ENCODE peak calls at places on chromosomes 3 and 15, in nine cellular contexts. V is upper lobe of right lung, B is GM13976, O is AG10803, A is tibial nerve, S is coronary artery, R is sigmoid colon, Q is neural progenitor cell, K is left lung. C is an unnamed sample.

GRCh38 chr3:126750760-126751129 is 46.7 kb downstream of the CHCHD6 start:
- DNase-seq in V (no peak), B (no peak), O (no peak), A (no peak), S (peak; percentile 49), R (no peak), Q (no peak), K (no peak), C (peak; percentile 73)

GRCh38 chr3:39870706-39871105 is 61.3 kb downstream of the MYRIP start:
- DNase-seq in V (no peak), B (no peak), O (no peak), A (no peak), S (no peak), R (no peak), Q (no peak), K (no peak), C (no peak)

GRCh38 chr15:78453447-78453846 is 15.4 kb downstream of the IREB2 start:
- DNase-seq in V (no peak), B (no peak), O (no peak), A (no peak), S (no peak), R (no peak), Q (no peak), K (no peak), C (no peak)

GRCh38 chr3:33004205-33004604 is 52.8 kb downstream of the CCR4 start:
- DNase-seq in V (no peak), B (no peak), O (no peak), A (no peak), S (no peak), R (no peak), Q (no peak), K (no peak), C (no peak)

GRCh38 chr3:59442056-59442455 is 392.2 kb upstream of the CFAP20DC start:
- DNase-seq in V (no peak), B (no peak), O (no peak), A (no peak), S (no peak), R (no peak), Q (peak; percentile 66), K (no peak), C (peak; percentile 54)

GRCh38 chr3:33386631-33387030 is 53.6 kb downstream of the UBP1 start:
- DNase-seq in V (no peak), B (no peak), O (no peak), A (no peak), S (no peak), R (no peak), Q (no peak), K (no peak), C (no peak)

GRCh38 chr15:91853968-91854943 is 748 bp downstream of the SLCO3A1 start:
- DNase-seq in V (peak; percentile 84), B (peak; percentile 35), O (peak; percentile 17), A (no peak), S (peak; percentile 79), R (peak; percentile 71), Q (peak; percentile 79), K (peak; percentile 92), C (no peak)

GRCh38 chr3:150077581-150078247 is 107.0 kb upstream of the PFN2 start:
- DNase-seq in V (no peak), B (no peak), O (peak; percentile 34), A (no peak), S (no peak), R (no peak), Q (no peak), K (no peak), C (no peak)

GRCh38 chr3:181008796-181009195 is 19.3 kb upstream of the DNAJC19 start:
- DNase-seq in V (no peak), B (no peak), O (no peak), A (no peak), S (no peak), R (no peak), Q (no peak), K (no peak), C (no peak)

GRCh38 chr3:53073553-53074365 is 27.9 kb upstream of the SFMBT1 start:
- DNase-seq in V (peak; percentile 44), B (no peak), O (no peak), A (no peak), S (no peak), R (peak; percentile 60), Q (no peak), K (no peak), C (no peak)

GRCh38 chr3:4588410-4588809 is 95.3 kb downstream of the ITPR1 start:
- DNase-seq in V (no peak), B (no peak), O (peak; percentile 31), A (no peak), S (no peak), R (peak; percentile 72), Q (no peak), K (no peak), C (no peak)

GRCh38 chr3:140203510-140203909 is 268.5 kb downstream of the CLSTN2 start:
- DNase-seq in V (no peak), B (no peak), O (no peak), A (no peak), S (no peak), R (no peak), Q (peak; percentile 80), K (no peak), C (no peak)

GRCh38 chr3:141477224-141477623 is 9.6 kb upstream of the RASA2 start:
- DNase-seq in V (no peak), B (no peak), O (peak; percentile 72), A (no peak), S (no peak), R (no peak), Q (no peak), K (no peak), C (no peak)

GRCh38 chr15:33242669-33243191 is 48.2 kb upstream of the FMN1 start:
- DNase-seq in V (no peak), B (no peak), O (peak; percentile 12), A (no peak), S (no peak), R (no peak), Q (peak; percentile 58), K (no peak), C (no peak)

GRCh38 chr15:69391046-69391757 is 22.9 kb upstream of the KIF23 start:
- DNase-seq in V (peak; percentile 27), B (no peak), O (no peak), A (no peak), S (peak; percentile 50), R (peak; percentile 7), Q (no peak), K (no peak), C (no peak)
- TF ChIP-seq CTCF in V (no peak), B (no peak), O (no peak), A (no peak), S (no peak), R (no peak), Q (no peak), K (no peak), C (no peak)

GRCh38 chr3:78741066-78741645 is 1026.6 kb downstream of the ROBO1 start:
- DNase-seq in V (no peak), B (no peak), O (no peak), A (no peak), S (no peak), R (no peak), Q (no peak), K (no peak), C (no peak)
- TF ChIP-seq CTCF in V (peak; percentile 47), B (no peak), O (peak; percentile 49), A (no peak), S (no peak), R (no peak), Q (peak; percentile 62), K (peak; percentile 11), C (no peak)

GRCh38 chr15:101064795-101065569 is 145.8 kb downstream of the LRRK1 start:
- DNase-seq in V (peak; percentile 54), B (no peak), O (no peak), A (no peak), S (no peak), R (peak; percentile 52), Q (no peak), K (no peak), C (no peak)

GRCh38 chr15:101063212-101063611 is 144.1 kb downstream of the LRRK1 start:
- DNase-seq in V (peak; percentile 33), B (no peak), O (no peak), A (no peak), S (peak; percentile 52), R (peak; percentile 13), Q (peak; percentile 29), K (no peak), C (no peak)

GRCh38 chr15:101062471-101063171 is 143.5 kb downstream of the LRRK1 start:
- DNase-seq in V (peak; percentile 20), B (no peak), O (no peak), A (no peak), S (peak; percentile 57), R (peak; percentile 42), Q (no peak), K (no peak), C (no peak)

GRCh38 chr15:101065570-101066221 is 146.5 kb downstream of the LRRK1 start:
- DNase-seq in V (peak; percentile 53), B (no peak), O (no peak), A (no peak), S (no peak), R (peak; percentile 60), Q (no peak), K (no peak), C (no peak)

GRCh38 chr15:101063891-101064794 is 145.0 kb downstream of the LRRK1 start:
- DNase-seq in V (peak; percentile 58), B (no peak), O (no peak), A (peak; percentile 55), S (peak; percentile 71), R (peak; percentile 61), Q (no peak), K (no peak), C (no peak)
- TF ChIP-seq CTCF in V (no peak), B (no peak), O (no peak), A (no peak), S (no peak), R (no peak), Q (no peak), K (no peak), C (no peak)

GRCh38 chr3:16720367-16720766 is 115.1 kb upstream of the DAZL start:
- DNase-seq in V (no peak), B (no peak), O (no peak), A (no peak), S (no peak), R (no peak), Q (no peak), K (no peak), C (no peak)

GRCh38 chr3:16721494-16721893 is 116.3 kb upstream of the DAZL start:
- DNase-seq in V (no peak), B (no peak), O (no peak), A (no peak), S (no peak), R (no peak), Q (no peak), K (no peak), C (no peak)

GRCh38 chr3:16719426-16719825 is 114.2 kb upstream of the DAZL start:
- DNase-seq in V (no peak), B (no peak), O (no peak), A (no peak), S (no peak), R (no peak), Q (no peak), K (no peak), C (no peak)

GRCh38 chr3:16724487-16724886 is 119.3 kb upstream of the DAZL start:
- DNase-seq in V (no peak), B (no peak), O (no peak), A (no peak), S (no peak), R (no peak), Q (no peak), K (no peak), C (no peak)

DNA sequence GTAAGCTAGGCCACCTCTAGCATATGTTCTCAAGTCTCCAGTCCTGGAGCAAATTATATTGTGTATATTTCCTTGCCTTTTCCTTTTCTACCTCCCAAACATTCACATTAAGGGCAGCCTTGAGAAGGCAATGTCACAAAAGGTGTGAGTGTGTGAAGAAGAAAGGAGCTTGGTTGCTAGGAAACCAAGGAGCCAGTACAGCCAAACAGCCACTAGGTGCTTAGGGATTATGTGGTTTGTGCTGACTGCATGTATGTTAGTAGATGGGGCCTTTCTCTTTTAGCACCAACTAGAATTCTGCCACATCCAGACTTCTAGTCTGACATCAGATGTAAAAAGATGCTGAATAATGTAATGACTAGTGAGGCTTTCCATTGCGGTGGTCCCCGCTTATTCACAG is 118.8 kb upstream of the DAZL start:
- DNase-seq in V (no peak), B (no peak), O (peak; percentile 19), A (no peak), S (no peak), R (no peak), Q (peak; percentile 82), K (no peak), C (peak; percentile 54)
- TF ChIP-seq CTCF in V (no peak), B (no peak), O (no peak), A (no peak), S (no peak), R (no peak), Q (peak; percentile 51), K (no peak), C (peak; percentile 60)